ENCODE peak calls at places on chromosomes 3 and 15, in ten cellular contexts. A is naive thymus-derived CD4-positive, alpha-beta T cell; E is heart right ventricle; R is head of caudate nucleus; S is stimulated activated CD4-positive, alpha-beta T cell treated with anti-CD3 and anti-CD28 coated beads, TNF-alpha, amount 100 ng/mL, for 24 hours; G is AG04449; N is NCI-H2029; D is SW480; F is activated T-helper 1 cell treated with Interleukin-2 at 50 U/mL for 16 hours; M is brain microvascular endothelial cell. K is an unnamed sample.

GRCh38 chr3:14879161-14879888 is 60.6 kb downstream of the FGD5 start:
- DNase-seq in A (peak), E (no peak), R (no peak), S (no peak), G (no peak), N (no peak), D (peak), F (peak), M (no peak), K (no peak)

GRCh38 chr3:48556796-48557626 is at the start of gene PFKFB4:
- DNase-seq in A (peak), E (peak), R (peak), S (peak), G (peak), N (peak), D (peak), F (peak), M (peak), K (peak)

GRCh38 chr3:157491136-157491535 is 12.1 kb downstream of the VEPH1 start:
- DNase-seq in A (no peak), E (no peak), R (no peak), S (no peak), G (no peak), N (peak), D (no peak), F (no peak), M (no peak), K (no peak)

GRCh38 chr15:91099616-91100560 is at the start of gene SV2B:
- DNase-seq in A (peak), E (peak), R (peak), S (peak), G (no peak), N (peak), D (peak), F (peak), M (peak), K (no peak)

GRCh38 chr3:48422691-48423090 is 7.2 kb downstream of the PLXNB1 start:
- DNase-seq in A (no peak), E (no peak), R (no peak), S (no peak), G (no peak), N (no peak), D (no peak), F (no peak), M (no peak), K (no peak)

GRCh38 chr3:377158-377561 is 180.6 kb downstream of the CHL1 start:
- DNase-seq in A (no peak), E (no peak), R (no peak), S (no peak), G (no peak), N (peak), D (peak), F (no peak), M (no peak), K (no peak)

GRCh38 chr3:32937331-32937730 is 14.1 kb upstream of the CCR4 start:
- DNase-seq in A (no peak), E (no peak), R (no peak), S (no peak), G (no peak), N (peak), D (no peak), F (no peak), M (peak), K (no peak)

GRCh38 chr3:79002465-79003372 is 765.1 kb downstream of the ROBO1 start:
- DNase-seq in A (no peak), E (no peak), R (no peak), S (no peak), G (no peak), N (no peak), D (no peak), F (no peak), M (no peak), K (no peak)

GRCh38 chr15:58299311-58299850 is 132.4 kb upstream of the LIPC start:
- DNase-seq in A (no peak), E (no peak), R (no peak), S (no peak), G (no peak), N (no peak), D (no peak), F (no peak), M (peak), K (no peak)

GRCh38 chr3:160616721-160617120 is 51.4 kb upstream of the KPNA4 start:
- DNase-seq in A (no peak), E (peak), R (no peak), S (no peak), G (peak), N (no peak), D (no peak), F (no peak), M (peak), K (no peak)

GRCh38 chr3:182713743-182714517 is 79.4 kb upstream of the ATP11B start:
- DNase-seq in A (no peak), E (no peak), R (no peak), S (no peak), G (peak), N (peak), D (peak), F (no peak), M (peak), K (peak)

GRCh38 chr3:191070762-191071365 is 128.2 kb upstream of the OSTN start:
- DNase-seq in A (no peak), E (no peak), R (no peak), S (no peak), G (no peak), N (no peak), D (no peak), F (no peak), M (no peak), K (no peak)

GRCh38 chr15:76815421-76815820 is 89.7 kb downstream of the SCAPER start:
- DNase-seq in A (no peak), E (no peak), R (no peak), S (no peak), G (no peak), N (no peak), D (no peak), F (no peak), M (no peak), K (no peak)

GRCh38 chr3:156749244-156749643 is 74.9 kb downstream of the TIPARP start:
- DNase-seq in A (no peak), E (no peak), R (no peak), S (no peak), G (no peak), N (no peak), D (peak), F (no peak), M (peak), K (no peak)

K was measured in SK-N-MC.